ENCODE peak calls at places on chromosomes 5 and 9, in six cellular contexts. K is CD4-positive, alpha-beta memory T cell; R is breast epithelium; Q is adipocyte; U is heart left ventricle; X is PC-9. N is an unnamed sample.

GRCh38 chr9:96376926-96377874 is 6.3 kb downstream of the SLC35D2 start:
- DNase-seq in K (no peak), X (peak; percentile 46), U (no peak), Q (peak; percentile 51), R (no peak), N (no peak)

GRCh38 chr5:141799507-141800167 is 78.6 kb downstream of the PCDH1 start:
- DNase-seq in U (no peak), K (peak; percentile 11), R (no peak), Q (no peak), X (no peak), N (no peak)

GRCh38 chr5:139180850-139181785 is 17.1 kb downstream of the SIL1 start:
- DNase-seq in K (no peak), Q (peak; percentile 26), X (no peak), U (no peak), R (no peak), N (peak; percentile 93)

GRCh38 chr5:109697339-109697738 is 7.6 kb downstream of the MAN2A1 start:
- DNase-seq in K (no peak), U (no peak), X (no peak), Q (no peak), R (no peak), N (no peak)

GRCh38 chr9:6305954-6306563 is 22.1 kb upstream of the TPD52L3 start:
- DNase-seq in X (no peak), R (no peak), Q (peak; percentile 82), K (peak; percentile 5), U (no peak), N (peak; percentile 65)

GRCh38 chr5:14914603-14915277 is 43.2 kb upstream of the ANKH start:
- DNase-seq in K (no peak), U (no peak), R (no peak), Q (peak; percentile 74), X (no peak), N (no peak)

GRCh38 chr9:110125763-110126351 is 82.1 kb downstream of the C9orf152 start:
- DNase-seq in X (no peak), K (no peak), R (no peak), U (no peak), Q (no peak), N (no peak)

GRCh38 chr9:128684325-128685021 is 4.5 kb upstream of the SET start:
- DNase-seq in K (peak; percentile 75), U (peak; percentile 77), R (peak; percentile 89), X (peak; percentile 90), Q (peak; percentile 73), N (peak; percentile 79)

GRCh38 chr9:23308114-23308513 is 517.9 kb downstream of the ELAVL2 start:
- DNase-seq in U (no peak), K (no peak), R (no peak), X (no peak), Q (no peak), N (no peak)

GRCh38 chr5:106801554-106801953 is 869.2 kb downstream of the EFNA5 start:
- DNase-seq in Q (no peak), U (no peak), R (no peak), X (no peak), K (no peak), N (peak; percentile 43)

GRCh38 chr9:16530669-16531461 is 339.6 kb downstream of the BNC2 start:
- DNase-seq in X (no peak), Q (no peak), K (no peak), R (no peak), U (no peak), N (no peak)

GRCh38 chr5:81080809-81081460 is 120.8 kb downstream of the RASGRF2 start:
- DNase-seq in Q (no peak), X (no peak), U (peak; percentile 22), K (no peak), R (no peak), N (no peak)

GRCh38 chr5:75365740-75366139 is 28.7 kb downstream of the HMGCR start:
- DNase-seq in K (no peak), R (no peak), X (no peak), Q (no peak), U (no peak), N (no peak)

GRCh38 chr9:77839459-77840140 is 191.5 kb upstream of the GNA14 start:
- DNase-seq in Q (peak; percentile 75), K (no peak), R (no peak), U (no peak), X (no peak), N (peak; percentile 45)

GRCh38 chr9:135461936-135462335 is 17.6 kb upstream of the PPP1R26 start:
- DNase-seq in U (no peak), R (no peak), X (no peak), Q (no peak), K (no peak), N (no peak)

GRCh38 chr5:151016700-151017099 is 3.7 kb upstream of the GPX3 start:
- DNase-seq in X (no peak), R (no peak), K (no peak), U (no peak), Q (peak; percentile 25), N (no peak)

GRCh38 chr9:96100385-96100978 is 201.5 kb downstream of the HSD17B3 start:
- DNase-seq in R (no peak), X (no peak), U (no peak), Q (no peak), K (no peak), N (peak; percentile 14)

GRCh38 chr9:73743826-73744225 is 592.2 kb downstream of the ANXA1 start:
- DNase-seq in R (no peak), Q (no peak), X (no peak), K (no peak), U (no peak), N (no peak)

GRCh38 chr5:54844905-54845566 is 140.4 kb downstream of the ESM1 start:
- DNase-seq in X (no peak), K (peak; percentile 63), Q (peak; percentile 93), R (no peak), U (no peak), N (peak; percentile 83)

GRCh38 chr5:31220968-31221367 is 27.5 kb downstream of the CDH6 start:
- DNase-seq in U (no peak), Q (no peak), X (no peak), K (no peak), R (no peak), N (no peak)

GRCh38 chr5:154966081-154966841 is 25.4 kb downstream of the MRPL22 start:
- DNase-seq in U (peak; percentile 10), Q (no peak), R (no peak), K (no peak), X (no peak), N (no peak)

GRCh38 chr5:132506094-132506692 is 15.6 kb upstream of the IRF1 start:
- DNase-seq in Q (peak; percentile 92), X (no peak), K (no peak), R (no peak), U (no peak), N (peak; percentile 54)

DNA sequence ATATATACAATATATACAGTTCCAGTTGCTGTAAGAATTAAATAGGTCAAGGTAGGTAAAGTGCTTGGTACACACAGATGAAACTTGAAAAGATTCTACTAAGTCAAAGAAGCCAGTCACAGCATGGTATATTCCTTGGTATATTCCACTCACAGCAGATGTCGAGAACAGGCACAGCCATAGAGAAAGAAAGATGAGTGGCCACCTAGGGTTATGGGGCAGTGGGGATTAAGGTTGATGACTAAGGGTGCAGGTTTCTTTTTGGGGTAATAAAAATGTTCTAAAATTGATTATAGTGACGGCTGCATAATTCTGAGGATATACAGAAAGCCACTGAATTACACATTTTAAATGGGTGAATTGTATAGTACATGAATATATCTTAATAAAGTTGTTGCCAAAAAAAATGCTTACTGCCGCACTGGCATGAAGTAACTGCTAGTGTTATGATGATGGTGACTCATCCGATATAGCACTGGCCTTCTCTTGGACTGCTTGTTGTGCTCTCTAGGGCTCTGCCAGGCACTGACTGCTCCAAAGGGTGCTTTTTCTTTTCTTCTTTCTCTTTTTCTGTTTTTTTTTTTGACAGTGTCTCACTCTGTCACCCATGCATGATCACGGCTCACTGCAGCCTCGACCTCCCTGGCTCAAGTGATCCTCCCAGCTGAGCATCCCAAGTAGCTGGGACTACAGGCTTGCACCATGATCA is 23.5 kb downstream of the TBC1D2 start:
- DNase-seq in Q (peak; percentile 86), K (no peak), R (no peak), X (no peak), U (no peak), N (peak; percentile 41)
- H3K36me3 ChIP-seq in Q (peaks cover 11% of the 10 kb centered on the region), K (peaks cover 22% of the 10 kb centered on the region), R (no peaks in the 10 kb centered on the region), X (peaks cover 32% of the 10 kb centered on the region), U (no peaks in the 10 kb centered on the region), N (no peaks in the 10 kb centered on the region)

GRCh38 chr5:162939962-162940361 is 497.4 kb upstream of the CCNG1 start:
- DNase-seq in X (no peak), K (no peak), U (no peak), Q (no peak), R (no peak), N (peak; percentile 52)
- H3K9me3 ChIP-seq in X (no peaks in the 10 kb centered on the region), K (no peaks in the 10 kb centered on the region), U (no peaks in the 10 kb centered on the region), Q (no peaks in the 10 kb centered on the region), R (peaks cover 5% of the 10 kb centered on the region), N (no peaks in the 10 kb centered on the region)

GRCh38 chr9:134033516-134034214 is 8.4 kb downstream of the BRD3OS start:
- DNase-seq in X (no peak), K (no peak), Q (no peak), R (no peak), U (no peak), N (no peak)

GRCh38 chr9:134029248-134030226 is 4.3 kb downstream of the BRD3OS start:
- DNase-seq in R (no peak), Q (no peak), K (no peak), U (no peak), X (no peak), N (no peak)

GRCh38 chr9:134031071-134031470 is 5.8 kb downstream of the BRD3OS start:
- DNase-seq in Q (no peak), X (no peak), R (no peak), K (no peak), U (no peak), N (no peak)

GRCh38 chr9:134032456-134033222 is 7.4 kb downstream of the BRD3OS start:
- DNase-seq in R (no peak), K (no peak), X (no peak), Q (no peak), U (no peak), N (no peak)

GRCh38 chr9:134031783-134032182 is 6.5 kb downstream of the BRD3OS start:
- DNase-seq in K (no peak), X (no peak), U (no peak), Q (no peak), R (no peak), N (no peak)
- H3K36me3 ChIP-seq in K (peaks cover 33% of the 10 kb centered on the region), X (peaks cover 7% of the 10 kb centered on the region), U (peaks cover 3% of the 10 kb centered on the region), Q (peaks cover 60% of the 10 kb centered on the region), R (peaks cover 4% of the 10 kb centered on the region), N (peaks cover 62% of the 10 kb centered on the region)

DNA sequence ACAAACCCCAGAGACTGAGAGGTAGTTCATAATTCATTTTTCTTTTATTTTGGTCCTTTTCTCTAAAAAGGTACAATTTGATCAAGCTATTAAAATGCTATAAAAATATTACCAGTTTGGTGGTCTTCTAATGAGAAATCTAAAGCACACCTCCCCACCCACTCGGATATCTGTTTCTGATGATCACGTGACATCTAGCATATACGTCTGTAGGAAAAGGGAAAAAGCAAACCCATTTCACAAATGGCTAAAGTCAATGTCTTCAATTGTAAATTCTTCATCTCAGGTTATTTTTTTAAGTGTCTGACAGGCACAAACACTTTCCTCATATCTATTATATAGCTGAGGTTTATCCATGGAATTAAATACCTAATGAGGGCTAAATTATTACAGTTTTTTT is 18.9 kb downstream of the ZNF354A start:
- DNase-seq in K (no peak), U (no peak), Q (no peak), X (no peak), R (no peak), N (no peak)
- H3K9me3 ChIP-seq in K (peaks cover 61% of the 10 kb centered on the region), U (peaks cover 100% of the 10 kb centered on the region), Q (peaks cover 97% of the 10 kb centered on the region), X (peaks cover 72% of the 10 kb centered on the region), R (peaks cover 84% of the 10 kb centered on the region), N (peaks cover 67% of the 10 kb centered on the region)

N was measured in A673.